ENCODE peak calls at places on chromosomes 1 and 21, in ten cellular contexts. One of them, this sample, is unnamed.
A peak's percentile ranks its signal among the peaks of the same experiment; 100 is the strongest.

GRCh38 chr21:45550552-45551210 is 8.4 kb upstream of the SLC19A1 start:
- DNase-seq in RWPE1: no peak
- DNase-seq in MM.1S: no peak
- DNase-seq in trophoblast cell: no peak
- DNase-seq in GM23338: no peak
- DNase-seq in heart left ventricle: peak; percentile 53
- DNase-seq in gastrocnemius medialis: no peak
- DNase-seq in right cardiac atrium: peak; percentile 58
- DNase-seq in neural progenitor cell: no peak
- DNase-seq in foreskin keratinocyte: no peak
- DNase-seq in this sample: no peak

GRCh38 chr21:42892582-42892930 is 553 bp upstream of the NDUFV3 start:
- DNase-seq in RWPE1: no peak
- DNase-seq in MM.1S: no peak
- DNase-seq in trophoblast cell: no peak
- DNase-seq in GM23338: no peak
- DNase-seq in heart left ventricle: no peak
- DNase-seq in gastrocnemius medialis: no peak
- DNase-seq in right cardiac atrium: no peak
- DNase-seq in neural progenitor cell: no peak
- DNase-seq in foreskin keratinocyte: peak; percentile 50
- DNase-seq in this sample: no peak

GRCh38 chr21:45152265-45152746 is 77.9 kb downstream of the ADARB1 start:
- DNase-seq in RWPE1: no peak
- DNase-seq in MM.1S: no peak
- DNase-seq in trophoblast cell: peak; percentile 48
- DNase-seq in GM23338: peak; percentile 60
- DNase-seq in heart left ventricle: no peak
- DNase-seq in gastrocnemius medialis: no peak
- DNase-seq in right cardiac atrium: peak; percentile 71
- DNase-seq in neural progenitor cell: peak; percentile 77
- DNase-seq in foreskin keratinocyte: no peak
- DNase-seq in this sample: no peak

GRCh38 chr1:42239041-42239440 is 74.5 kb upstream of the GUCA2A start:
- DNase-seq in RWPE1: no peak
- DNase-seq in MM.1S: no peak
- DNase-seq in trophoblast cell: no peak
- DNase-seq in GM23338: no peak
- DNase-seq in heart left ventricle: no peak
- DNase-seq in gastrocnemius medialis: no peak
- DNase-seq in right cardiac atrium: no peak
- DNase-seq in neural progenitor cell: no peak
- DNase-seq in foreskin keratinocyte: no peak
- DNase-seq in this sample: no peak

GRCh38 chr1:202665417-202665816 is 44.8 kb downstream of the SYT2 start:
- DNase-seq in RWPE1: no peak
- DNase-seq in MM.1S: no peak
- DNase-seq in trophoblast cell: no peak
- DNase-seq in GM23338: no peak
- DNase-seq in heart left ventricle: no peak
- DNase-seq in gastrocnemius medialis: no peak
- DNase-seq in right cardiac atrium: no peak
- DNase-seq in neural progenitor cell: no peak
- DNase-seq in foreskin keratinocyte: no peak
- DNase-seq in this sample: no peak

GRCh38 chr1:160567858-160568682 is 11.2 kb downstream of the CD84 start:
- DNase-seq in RWPE1: no peak
- DNase-seq in MM.1S: no peak
- DNase-seq in trophoblast cell: no peak
- DNase-seq in GM23338: no peak
- DNase-seq in heart left ventricle: no peak
- DNase-seq in gastrocnemius medialis: peak; percentile 18
- DNase-seq in right cardiac atrium: no peak
- DNase-seq in neural progenitor cell: no peak
- DNase-seq in foreskin keratinocyte: no peak
- DNase-seq in this sample: no peak

GRCh38 chr1:199981584-199981983 is 45.9 kb upstream of the NR5A2 start:
- DNase-seq in RWPE1: no peak
- DNase-seq in MM.1S: no peak
- DNase-seq in trophoblast cell: no peak
- DNase-seq in GM23338: no peak
- DNase-seq in heart left ventricle: no peak
- DNase-seq in gastrocnemius medialis: no peak
- DNase-seq in right cardiac atrium: no peak
- DNase-seq in neural progenitor cell: no peak
- DNase-seq in foreskin keratinocyte: no peak
- DNase-seq in this sample: no peak

GRCh38 chr21:14850394-14850793 is 214.4 kb downstream of the NRIP1 start:
- DNase-seq in RWPE1: no peak
- DNase-seq in MM.1S: no peak
- DNase-seq in trophoblast cell: no peak
- DNase-seq in GM23338: no peak
- DNase-seq in heart left ventricle: no peak
- DNase-seq in gastrocnemius medialis: no peak
- DNase-seq in right cardiac atrium: no peak
- DNase-seq in neural progenitor cell: no peak
- DNase-seq in foreskin keratinocyte: no peak
- DNase-seq in this sample: no peak

GRCh38 chr1:10020668-10021067 is 12.1 kb upstream of the UBE4B start:
- DNase-seq in RWPE1: no peak
- DNase-seq in MM.1S: no peak
- DNase-seq in trophoblast cell: no peak
- DNase-seq in GM23338: no peak
- DNase-seq in heart left ventricle: no peak
- DNase-seq in gastrocnemius medialis: no peak
- DNase-seq in right cardiac atrium: no peak
- DNase-seq in neural progenitor cell: no peak
- DNase-seq in foreskin keratinocyte: no peak
- DNase-seq in this sample: no peak

GRCh38 chr1:53015508-53015860 is 46.5 kb upstream of the PODN start:
- DNase-seq in RWPE1: peak; percentile 11
- DNase-seq in MM.1S: no peak
- DNase-seq in trophoblast cell: no peak
- DNase-seq in GM23338: no peak
- DNase-seq in heart left ventricle: no peak
- DNase-seq in gastrocnemius medialis: no peak
- DNase-seq in right cardiac atrium: no peak
- DNase-seq in neural progenitor cell: no peak
- DNase-seq in foreskin keratinocyte: no peak
- DNase-seq in this sample: no peak

GRCh38 chr1:182635871-182636270 is 31.7 kb upstream of the RGS16 start:
- DNase-seq in RWPE1: no peak
- DNase-seq in MM.1S: no peak
- DNase-seq in trophoblast cell: no peak
- DNase-seq in GM23338: no peak
- DNase-seq in heart left ventricle: no peak
- DNase-seq in gastrocnemius medialis: no peak
- DNase-seq in right cardiac atrium: no peak
- DNase-seq in neural progenitor cell: no peak
- DNase-seq in foreskin keratinocyte: no peak
- DNase-seq in this sample: peak; percentile 58

GRCh38 chr21:33490991-33491372 is 534 bp downstream of the DNAJC28 start:
- DNase-seq in RWPE1: no peak
- DNase-seq in MM.1S: no peak
- DNase-seq in trophoblast cell: no peak
- DNase-seq in GM23338: no peak
- DNase-seq in heart left ventricle: no peak
- DNase-seq in gastrocnemius medialis: no peak
- DNase-seq in right cardiac atrium: no peak
- DNase-seq in neural progenitor cell: peak; percentile 10
- DNase-seq in foreskin keratinocyte: no peak
- DNase-seq in this sample: no peak

DNA sequence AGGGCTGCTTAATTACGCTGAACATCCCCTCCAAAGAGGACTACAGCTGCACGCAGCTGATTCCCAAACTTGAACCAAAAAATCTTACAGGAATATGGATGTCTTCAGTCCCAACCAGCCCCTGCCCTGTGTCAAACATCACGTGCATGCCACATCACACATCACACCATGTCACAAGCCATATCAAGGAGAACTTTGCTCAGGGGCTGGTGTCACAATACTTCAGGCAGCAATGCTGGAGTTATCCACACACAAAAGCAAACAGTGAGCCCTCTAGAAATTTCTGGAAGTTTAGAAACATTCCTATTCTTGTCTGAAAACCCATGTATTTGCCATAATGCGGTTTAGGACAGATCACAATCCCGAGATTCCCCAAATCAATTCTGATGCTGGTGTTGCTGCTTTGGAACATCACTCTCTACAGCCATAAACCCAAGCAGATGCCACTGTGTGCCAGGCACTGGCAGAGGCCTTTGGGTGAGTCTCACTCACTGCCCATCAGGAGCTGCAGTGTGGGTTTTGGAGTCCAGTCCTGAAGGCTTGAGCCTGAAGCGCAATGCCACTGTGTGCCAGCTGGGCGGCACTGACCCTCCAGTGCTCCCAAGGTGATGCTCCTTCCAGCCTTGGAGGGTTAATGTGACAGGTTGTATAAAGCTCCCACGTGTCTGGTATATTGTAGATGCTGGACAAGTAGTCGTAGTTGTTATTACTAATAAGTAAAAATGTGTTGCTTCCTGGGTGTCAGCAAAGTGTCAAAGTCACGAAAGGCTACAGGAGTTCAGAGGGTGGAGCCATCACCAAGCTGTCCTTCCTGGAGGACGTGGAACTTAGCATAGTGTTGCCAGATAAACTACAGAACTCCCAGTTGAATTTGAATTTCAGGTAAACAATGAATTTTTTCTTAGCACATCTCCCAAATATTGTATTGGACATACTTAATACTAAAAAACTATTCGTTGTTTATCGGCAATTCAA is 20.1 kb upstream of the EFNA1 start:
- DNase-seq in RWPE1: no peak
- DNase-seq in MM.1S: no peak
- DNase-seq in trophoblast cell: no peak
- DNase-seq in GM23338: no peak
- DNase-seq in heart left ventricle: no peak
- DNase-seq in gastrocnemius medialis: no peak
- DNase-seq in right cardiac atrium: no peak
- DNase-seq in neural progenitor cell: no peak
- DNase-seq in foreskin keratinocyte: no peak
- DNase-seq in this sample: no peak
- H3K27ac ChIP-seq in RWPE1: no peak overlapping the region
- H3K27ac ChIP-seq in MM.1S: no peak overlapping the region
- H3K27ac ChIP-seq in trophoblast cell: no peak overlapping the region
- H3K27ac ChIP-seq in GM23338: no peak overlapping the region
- H3K27ac ChIP-seq in heart left ventricle: no peak overlapping the region
- H3K27ac ChIP-seq in gastrocnemius medialis: no peak overlapping the region
- H3K27ac ChIP-seq in right cardiac atrium: no peak overlapping the region
- H3K27ac ChIP-seq in neural progenitor cell: no peak overlapping the region
- H3K27ac ChIP-seq in foreskin keratinocyte: no peak overlapping the region
- H3K27ac ChIP-seq in this sample: no peak overlapping the region

GRCh38 chr1:162360874-162361260 is 15.8 kb downstream of the SPATA46 start:
- DNase-seq in RWPE1: no peak
- DNase-seq in MM.1S: no peak
- DNase-seq in trophoblast cell: no peak
- DNase-seq in GM23338: no peak
- DNase-seq in heart left ventricle: no peak
- DNase-seq in gastrocnemius medialis: no peak
- DNase-seq in right cardiac atrium: no peak
- DNase-seq in neural progenitor cell: no peak
- DNase-seq in foreskin keratinocyte: no peak
- DNase-seq in this sample: no peak
- H3K27ac ChIP-seq in RWPE1: no peak overlapping the region
- H3K27ac ChIP-seq in MM.1S: no peak overlapping the region
- H3K27ac ChIP-seq in trophoblast cell: no peak overlapping the region
- H3K27ac ChIP-seq in GM23338: no peak overlapping the region
- H3K27ac ChIP-seq in heart left ventricle: no peak overlapping the region
- H3K27ac ChIP-seq in gastrocnemius medialis: no peak overlapping the region
- H3K27ac ChIP-seq in right cardiac atrium: no peak overlapping the region
- H3K27ac ChIP-seq in neural progenitor cell: no peak overlapping the region
- H3K27ac ChIP-seq in foreskin keratinocyte: no peak overlapping the region
- H3K27ac ChIP-seq in this sample: no peak overlapping the region

GRCh38 chr1:77776007-77776725 is 3.3 kb upstream of the MIGA1 start:
- DNase-seq in RWPE1: no peak
- DNase-seq in MM.1S: no peak
- DNase-seq in trophoblast cell: peak; percentile 88
- DNase-seq in GM23338: no peak
- DNase-seq in heart left ventricle: no peak
- DNase-seq in gastrocnemius medialis: no peak
- DNase-seq in right cardiac atrium: no peak
- DNase-seq in neural progenitor cell: no peak
- DNase-seq in foreskin keratinocyte: no peak
- DNase-seq in this sample: no peak
- H3K27ac ChIP-seq in RWPE1: no peak overlapping the region
- H3K27ac ChIP-seq in MM.1S: no peak overlapping the region
- H3K27ac ChIP-seq in trophoblast cell: peak overlapping the region; percentile 33
- H3K27ac ChIP-seq in GM23338: no peak overlapping the region
- H3K27ac ChIP-seq in heart left ventricle: no peak overlapping the region
- H3K27ac ChIP-seq in gastrocnemius medialis: no peak overlapping the region
- H3K27ac ChIP-seq in right cardiac atrium: no peak overlapping the region
- H3K27ac ChIP-seq in neural progenitor cell: no peak overlapping the region
- H3K27ac ChIP-seq in foreskin keratinocyte: no peak overlapping the region
- H3K27ac ChIP-seq in this sample: no peak overlapping the region

GRCh38 chr1:109930252-109930993 is 19.8 kb downstream of the CSF1 start:
- DNase-seq in RWPE1: no peak
- DNase-seq in MM.1S: no peak
- DNase-seq in trophoblast cell: no peak
- DNase-seq in GM23338: peak; percentile 11
- DNase-seq in heart left ventricle: no peak
- DNase-seq in gastrocnemius medialis: no peak
- DNase-seq in right cardiac atrium: no peak
- DNase-seq in neural progenitor cell: no peak
- DNase-seq in foreskin keratinocyte: no peak
- DNase-seq in this sample: no peak
- H3K27ac ChIP-seq in RWPE1: peak overlapping the region; percentile 72
- H3K27ac ChIP-seq in MM.1S: no peak overlapping the region
- H3K27ac ChIP-seq in trophoblast cell: peak overlapping the region; percentile 53
- H3K27ac ChIP-seq in GM23338: no peak overlapping the region
- H3K27ac ChIP-seq in heart left ventricle: peak overlapping the region; percentile 82
- H3K27ac ChIP-seq in gastrocnemius medialis: peak overlapping the region; percentile 85
- H3K27ac ChIP-seq in right cardiac atrium: no peak overlapping the region
- H3K27ac ChIP-seq in neural progenitor cell: peak overlapping the region; percentile 49
- H3K27ac ChIP-seq in foreskin keratinocyte: no peak overlapping the region
- H3K27ac ChIP-seq in this sample: no peak overlapping the region

GRCh38 chr1:20575544-20576056 is 13.3 kb upstream of the CDA start:
- DNase-seq in RWPE1: no peak
- DNase-seq in MM.1S: no peak
- DNase-seq in trophoblast cell: no peak
- DNase-seq in GM23338: no peak
- DNase-seq in heart left ventricle: no peak
- DNase-seq in gastrocnemius medialis: no peak
- DNase-seq in right cardiac atrium: no peak
- DNase-seq in neural progenitor cell: no peak
- DNase-seq in foreskin keratinocyte: no peak
- DNase-seq in this sample: no peak
- H3K27ac ChIP-seq in RWPE1: no peak overlapping the region
- H3K27ac ChIP-seq in MM.1S: no peak overlapping the region
- H3K27ac ChIP-seq in trophoblast cell: no peak overlapping the region
- H3K27ac ChIP-seq in GM23338: no peak overlapping the region
- H3K27ac ChIP-seq in heart left ventricle: no peak overlapping the region
- H3K27ac ChIP-seq in gastrocnemius medialis: no peak overlapping the region
- H3K27ac ChIP-seq in right cardiac atrium: no peak overlapping the region
- H3K27ac ChIP-seq in neural progenitor cell: no peak overlapping the region
- H3K27ac ChIP-seq in foreskin keratinocyte: no peak overlapping the region
- H3K27ac ChIP-seq in this sample: no peak overlapping the region

DNA sequence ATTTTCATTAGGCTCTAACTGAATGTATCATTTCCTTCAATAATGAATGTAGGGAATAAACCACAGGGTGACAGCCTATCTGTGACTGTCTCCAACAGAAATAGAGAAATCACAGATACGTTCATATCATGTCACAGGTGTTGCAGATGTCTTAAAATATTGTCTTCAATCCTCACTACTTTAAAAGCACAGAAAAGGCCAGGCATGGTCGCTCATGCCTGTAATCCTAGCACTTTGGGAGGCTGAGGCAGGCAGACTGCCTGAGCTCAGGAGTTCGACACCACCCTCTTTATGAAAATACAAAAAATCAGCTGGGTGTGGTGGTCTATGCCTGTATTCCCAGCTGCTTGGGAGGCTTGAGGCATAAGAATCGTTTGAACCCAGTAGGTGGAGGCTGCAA is 8.2 kb downstream of the CREG1 start:
- DNase-seq in RWPE1: no peak
- DNase-seq in MM.1S: no peak
- DNase-seq in trophoblast cell: no peak
- DNase-seq in GM23338: no peak
- DNase-seq in heart left ventricle: no peak
- DNase-seq in gastrocnemius medialis: no peak
- DNase-seq in right cardiac atrium: no peak
- DNase-seq in neural progenitor cell: no peak
- DNase-seq in foreskin keratinocyte: no peak
- DNase-seq in this sample: no peak
- H3K27ac ChIP-seq in RWPE1: no peak overlapping the region
- H3K27ac ChIP-seq in MM.1S: no peak overlapping the region
- H3K27ac ChIP-seq in trophoblast cell: no peak overlapping the region
- H3K27ac ChIP-seq in GM23338: no peak overlapping the region
- H3K27ac ChIP-seq in heart left ventricle: no peak overlapping the region
- H3K27ac ChIP-seq in gastrocnemius medialis: no peak overlapping the region
- H3K27ac ChIP-seq in right cardiac atrium: no peak overlapping the region
- H3K27ac ChIP-seq in neural progenitor cell: no peak overlapping the region
- H3K27ac ChIP-seq in foreskin keratinocyte: no peak overlapping the region
- H3K27ac ChIP-seq in this sample: no peak overlapping the region

This sample was measured in SJCRH30.